ENCODE peak calls at places on chromosomes 5 and 9, in ten cellular contexts. S, B, G, A, X, M, D, U, C and J are unnamed samples.

GRCh38 chr5:125424374-125424773 is 677.9 kb upstream of the ZNF608 start:
- DNase-seq in S (no peak), B (no peak), G (no peak), A (no peak), X (no peak), M (no peak), D (no peak), U (no peak), C (no peak), J (no peak)

GRCh38 chr5:77851229-77852067 is 75.3 kb upstream of the TBCA start:
- DNase-seq in S (no peak), B (no peak), G (peak), A (no peak), X (peak), M (no peak), D (peak), U (no peak), C (peak), J (peak)

GRCh38 chr9:26264709-26265601 is 586.7 kb upstream of the TUSC1 start:
- DNase-seq in S (no peak), B (no peak), G (peak), A (no peak), X (no peak), M (peak), D (peak), U (no peak), C (no peak), J (no peak)

GRCh38 chr5:121366515-121366914 is 485.2 kb upstream of the FTMT start:
- DNase-seq in S (no peak), B (no peak), G (peak), A (no peak), X (no peak), M (peak), D (no peak), U (no peak), C (no peak), J (no peak)

GRCh38 chr5:163809480-163809879 is 304.1 kb downstream of the MAT2B start:
- DNase-seq in S (no peak), B (no peak), G (no peak), A (no peak), X (no peak), M (no peak), D (no peak), U (no peak), C (no peak), J (no peak)

GRCh38 chr5:73612799-73613198 is 13.2 kb upstream of the ARHGEF28 start:
- DNase-seq in S (no peak), B (no peak), G (no peak), A (no peak), X (no peak), M (no peak), D (no peak), U (no peak), C (no peak), J (no peak)

GRCh38 chr5:122195784-122196394 is 66.5 kb downstream of the ZNF474 start:
- DNase-seq in S (no peak), B (no peak), G (peak), A (no peak), X (no peak), M (peak), D (peak), U (peak), C (no peak), J (peak)

GRCh38 chr5:67243349-67243748 is 46.8 kb upstream of the CD180 start:
- DNase-seq in S (no peak), B (no peak), G (no peak), A (no peak), X (no peak), M (no peak), D (no peak), U (no peak), C (no peak), J (no peak)

GRCh38 chr9:111897831-111898144 is 1.2 kb downstream of the UGCG start:
- DNase-seq in S (no peak), B (peak), G (no peak), A (no peak), X (peak), M (peak), D (no peak), U (no peak), C (no peak), J (no peak)

GRCh38 chr5:76527685-76528161 is 95.5 kb downstream of the F2RL2 start:
- DNase-seq in S (no peak), B (no peak), G (no peak), A (no peak), X (no peak), M (peak), D (no peak), U (no peak), C (no peak), J (no peak)

GRCh38 chr9:6969805-6970204 is 212.0 kb downstream of the KDM4C start:
- DNase-seq in S (no peak), B (no peak), G (no peak), A (no peak), X (no peak), M (no peak), D (no peak), U (no peak), C (no peak), J (no peak)

GRCh38 chr5:141100243-141100805 is at the start of gene PCDHB3:
- DNase-seq in S (no peak), B (no peak), G (peak), A (no peak), X (peak), M (peak), D (peak), U (no peak), C (peak), J (no peak)

GRCh38 chr9:98573749-98574278 is 134.9 kb downstream of the GABBR2 start:
- DNase-seq in S (no peak), B (no peak), G (no peak), A (no peak), X (no peak), M (no peak), D (no peak), U (no peak), C (no peak), J (no peak)

GRCh38 chr9:127509955-127510299 is 58.6 kb downstream of the LRSAM1 start:
- DNase-seq in S (no peak), B (no peak), G (no peak), A (no peak), X (no peak), M (no peak), D (no peak), U (no peak), C (no peak), J (no peak)

GRCh38 chr5:102249381-102249780 is 46.7 kb downstream of the SLCO4C1 start:
- DNase-seq in S (no peak), B (no peak), G (no peak), A (no peak), X (no peak), M (no peak), D (no peak), U (no peak), C (no peak), J (no peak)

GRCh38 chr5:36529142-36529541 is 77.3 kb upstream of the SLC1A3 start:
- DNase-seq in S (no peak), B (no peak), G (no peak), A (no peak), X (no peak), M (no peak), D (no peak), U (no peak), C (no peak), J (no peak)

GRCh38 chr9:92294297-92294676 is 790 bp upstream of the IARS1 start:
- DNase-seq in S (no peak), B (no peak), G (no peak), A (no peak), X (peak), M (peak), D (no peak), U (no peak), C (no peak), J (no peak)

GRCh38 chr5:141172381-141173204 is at the start of gene PCDHB7:
- DNase-seq in S (no peak), B (no peak), G (peak), A (no peak), X (peak), M (peak), D (no peak), U (peak), C (no peak), J (no peak)

GRCh38 chr5:159106569-159107282 is 7.0 kb upstream of the EBF1 start:
- DNase-seq in S (peak), B (peak), G (peak), A (peak), X (peak), M (peak), D (peak), U (no peak), C (peak), J (peak)

GRCh38 chr9:34250721-34251120 is 71.9 kb downstream of the UBAP1 start:
- DNase-seq in S (no peak), B (no peak), G (no peak), A (no peak), X (no peak), M (no peak), D (no peak), U (no peak), C (no peak), J (no peak)

GRCh38 chr5:66960373-66961137 is 236.0 kb downstream of the CD180 start:
- DNase-seq in S (no peak), B (no peak), G (peak), A (no peak), X (no peak), M (peak), D (no peak), U (no peak), C (no peak), J (no peak)

GRCh38 chr9:109072133-109072692 is 47.5 kb downstream of the TMEM245 start:
- DNase-seq in S (no peak), B (no peak), G (no peak), A (no peak), X (no peak), M (no peak), D (no peak), U (no peak), C (no peak), J (no peak)

GRCh38 chr5:82422751-82423181 is 144.6 kb upstream of the RPS23 start:
- DNase-seq in S (no peak), B (no peak), G (no peak), A (no peak), X (no peak), M (peak), D (no peak), U (no peak), C (no peak), J (no peak)

GRCh38 chr9:89808801-89809200 is 204.0 kb downstream of the GADD45G start:
- DNase-seq in S (no peak), B (no peak), G (no peak), A (no peak), X (no peak), M (peak), D (no peak), U (no peak), C (no peak), J (no peak)

GRCh38 chr5:179241175-179241574 is 104.1 kb downstream of the ADAMTS2 start:
- DNase-seq in S (no peak), B (no peak), G (no peak), A (no peak), X (no peak), M (no peak), D (no peak), U (no peak), C (no peak), J (no peak)

GRCh38 chr5:96459313-96460109 is 26.5 kb upstream of the PCSK1 start:
- DNase-seq in S (no peak), B (no peak), G (no peak), A (no peak), X (no peak), M (no peak), D (no peak), U (no peak), C (no peak), J (no peak)

GRCh38 chr9:2085719-2086515 is 70.8 kb downstream of the SMARCA2 start:
- DNase-seq in S (no peak), B (no peak), G (peak), A (no peak), X (no peak), M (peak), D (no peak), U (no peak), C (no peak), J (no peak)

GRCh38 chr5:79806741-79807140 is 117.1 kb downstream of the CMYA5 start:
- DNase-seq in S (no peak), B (no peak), G (no peak), A (no peak), X (no peak), M (no peak), D (no peak), U (no peak), C (peak), J (no peak)

GRCh38 chr9:137607141-137607857 is 1.8 kb downstream of the ARRDC1 start:
- DNase-seq in S (no peak), B (no peak), G (no peak), A (no peak), X (peak), M (no peak), D (no peak), U (no peak), C (no peak), J (no peak)

GRCh38 chr9:4143951-4144717 is 155.7 kb downstream of the GLIS3 start:
- DNase-seq in S (no peak), B (no peak), G (no peak), A (no peak), X (no peak), M (peak), D (no peak), U (no peak), C (no peak), J (peak)

GRCh38 chr5:15821506-15821905 is 321.5 kb downstream of the FBXL7 start:
- DNase-seq in S (no peak), B (no peak), G (peak), A (no peak), X (no peak), M (peak), D (peak), U (no peak), C (no peak), J (no peak)